ENCODE peak calls at places on chromosomes 4 and X, in eight cellular contexts. U is effector memory CD4-positive, alpha-beta T cell; N is left ventricle myocardium inferior; S is tibial nerve; M is stomach; I is A549; R is psoas muscle; B is transverse colon. W is an unnamed sample.

GRCh38 chr4:22875592-22876257 is 183.0 kb downstream of the GBA3 start:
- DNase-seq in I (no peak), N (no peak), U (no peak), M (no peak), B (no peak), S (no peak), R (no peak), W (no peak)

GRCh38 chr4:108113229-108113628 is 55.5 kb downstream of the LEF1 start:
- DNase-seq in B (no peak), M (no peak), N (no peak), U (peak), S (no peak), I (no peak), R (no peak), W (peak)

GRCh38 chrX:118935352-118935751 is 39.1 kb upstream of the LONRF3 start:
- DNase-seq in I (no peak), B (no peak), M (no peak), S (no peak), R (no peak), N (no peak), U (no peak), W (no peak)

GRCh38 chr4:184899261-184900134 is 73.7 kb upstream of the ACSL1 start:
- DNase-seq in M (peak), N (peak), U (no peak), R (peak), B (peak), S (no peak), I (no peak), W (no peak)

GRCh38 chrX:15696516-15696915 is 31.9 kb upstream of the CLTRN start:
- DNase-seq in N (no peak), U (no peak), S (no peak), R (no peak), M (no peak), I (no peak), B (no peak), W (no peak)

GRCh38 chrX:136529795-136530194 is 2.2 kb upstream of the VGLL1 start:
- DNase-seq in B (no peak), R (no peak), U (no peak), M (no peak), N (no peak), I (no peak), S (no peak), W (no peak)

GRCh38 chrX:72716766-72717165 is 2.7 kb upstream of the PHKA1 start:
- DNase-seq in S (no peak), B (no peak), M (no peak), R (no peak), I (no peak), U (no peak), N (no peak), W (no peak)

GRCh38 chrX:30495468-30495867 is 82.1 kb downstream of the TASL start:
- DNase-seq in N (no peak), U (no peak), I (no peak), B (no peak), R (no peak), M (no peak), S (no peak), W (no peak)

GRCh38 chr4:85808864-85809263 is 333.9 kb downstream of the ARHGAP24 start:
- DNase-seq in I (no peak), R (no peak), B (no peak), U (no peak), S (no peak), N (no peak), M (no peak), W (no peak)

GRCh38 chr4:10089346-10089745 is 27.3 kb downstream of the WDR1 start:
- DNase-seq in U (no peak), I (no peak), B (peak), R (peak), N (peak), M (peak), S (no peak), W (no peak)

GRCh38 chrX:26653050-26653449 is 437.1 kb downstream of the MAGEB5 start:
- DNase-seq in B (no peak), S (no peak), I (no peak), M (no peak), R (no peak), N (no peak), U (no peak), W (no peak)

GRCh38 chrX:67604979-67605703 is 61.3 kb downstream of the AR start:
- DNase-seq in M (no peak), N (no peak), R (no peak), U (no peak), S (no peak), I (no peak), B (no peak), W (no peak)
- H3K4me3 ChIP-seq in M (no peak), N (no peak), R (no peak), U (no peak), S (no peak), I (no peak), B (no peak), W (no peak)

GRCh38 chr4:82042042-82042441 is 331.7 kb downstream of the HNRNPD start:
- DNase-seq in M (no peak), U (no peak), I (no peak), N (no peak), S (no peak), R (no peak), B (no peak), W (no peak)

GRCh38 chr4:82045267-82045666 is 328.5 kb downstream of the HNRNPD start:
- DNase-seq in M (no peak), I (no peak), U (no peak), B (no peak), S (no peak), N (no peak), R (no peak), W (no peak)

GRCh38 chr4:82043809-82044137 is 330.0 kb downstream of the HNRNPD start:
- DNase-seq in R (no peak), N (no peak), U (no peak), S (no peak), B (no peak), M (no peak), I (no peak), W (no peak)

GRCh38 chr4:82044141-82044993 is 329.4 kb downstream of the HNRNPD start:
- DNase-seq in I (no peak), M (peak), N (peak), S (peak), B (peak), R (peak), U (no peak), W (peak)

DNA sequence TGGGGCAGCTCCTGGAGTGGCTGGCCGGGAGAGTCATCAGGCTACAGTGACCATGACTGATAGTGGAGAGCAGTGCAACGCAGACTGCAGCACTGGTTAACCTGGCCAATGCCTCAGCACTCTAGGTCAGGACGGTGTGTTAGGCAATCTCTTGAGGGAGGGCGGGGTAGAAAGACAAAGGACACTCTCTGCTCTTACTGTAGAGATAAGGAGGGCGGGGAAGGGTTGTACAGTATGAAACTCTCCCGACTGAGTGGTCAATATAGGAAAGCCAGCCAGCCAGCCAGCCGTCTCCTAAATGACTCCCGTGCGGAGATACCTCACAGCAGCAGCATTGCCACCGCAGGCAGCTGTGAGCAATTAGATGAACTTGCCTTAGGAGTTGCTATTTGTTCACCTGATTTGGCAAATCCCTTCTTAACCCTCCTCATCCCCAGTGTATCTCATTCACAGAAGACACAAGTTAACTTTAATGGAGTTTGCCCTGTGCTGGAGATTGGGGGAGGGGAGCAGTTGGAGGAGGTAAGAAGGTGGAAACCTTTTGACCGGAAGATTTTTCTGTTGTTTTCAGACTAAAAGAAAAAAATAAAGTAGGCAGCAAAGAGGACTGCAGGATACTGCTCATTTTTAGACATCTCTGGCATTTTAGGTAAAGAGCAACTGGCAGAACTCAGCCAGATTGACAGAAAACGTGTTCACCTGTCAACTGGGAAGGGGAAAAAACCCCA is 330.5 kb downstream of the HNRNPD start:
- DNase-seq in N (no peak), I (no peak), M (peak), R (no peak), B (peak), U (no peak), S (no peak), W (no peak)
- H3K4me3 ChIP-seq in N (peak), I (no peak), M (peak), R (peak), B (peak), U (no peak), S (no peak), W (no peak)

GRCh38 chr4:75939890-75940691 is 722 bp downstream of the NAAA start:
- DNase-seq in M (peak), I (peak), S (peak), B (peak), R (peak), U (peak), N (peak), W (peak)
- H3K4me3 ChIP-seq in M (peak), I (peak), S (peak), B (peak), R (peak), U (peak), N (peak), W (peak)

DNA sequence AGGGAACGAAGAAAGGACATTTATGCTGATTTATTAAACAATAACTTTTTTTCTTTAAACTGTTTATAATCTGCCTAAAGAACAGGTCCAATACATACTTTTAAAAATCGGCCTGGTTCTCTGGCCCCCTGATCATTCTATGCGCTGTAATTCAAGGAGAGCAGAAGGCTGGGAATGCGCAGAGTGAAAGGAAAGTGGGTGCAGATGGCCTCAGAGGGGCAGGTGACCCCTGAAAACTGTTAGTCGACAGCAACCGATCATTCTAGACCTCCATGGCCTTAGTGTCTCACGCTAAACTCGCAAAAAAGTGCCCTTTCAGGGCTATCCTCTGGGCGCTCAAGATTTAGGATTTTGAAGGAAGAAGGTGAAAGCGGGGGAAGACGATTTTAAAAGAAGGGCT is 2.2 kb downstream of the PDE5A start:
- DNase-seq in S (peak), R (no peak), U (no peak), B (no peak), N (no peak), M (no peak), I (no peak), W (no peak)
- H3K4me3 ChIP-seq in S (peak), R (peak), U (peak), B (peak), N (peak), M (peak), I (peak), W (no peak)

GRCh38 chr4:6910960-6911874 is 1.6 kb downstream of the TBC1D14 start:
- DNase-seq in R (no peak), B (no peak), U (no peak), S (no peak), N (no peak), I (no peak), M (no peak), W (no peak)
- H3K4me3 ChIP-seq in R (peak), B (peak), U (peak), S (peak), N (peak), I (peak), M (peak), W (peak)

W was measured in naive thymus-derived CD4-positive, alpha-beta T cell.